ENCODE peak calls at places on chromosomes 4 and X, in five cellular contexts. K is tibial nerve, Y is PC-9, O is body of pancreas, X is A549. L is an unnamed sample. For H3K4me1, the result is how much of the 10 kb centered on the place peaks cover.

GRCh38 chr4:98260047-98260578 is 1.1 kb upstream of the RAP1GDS1 start:
- DNase-seq in X (no peak), Y (peak), K (peak), O (peak), L (peak)

GRCh38 chr4:104487105-104487504 is 7.6 kb downstream of the CXXC4 start:
- DNase-seq in Y (no peak), K (no peak), X (no peak), O (peak), L (no peak)

GRCh38 chr4:177740563-177740962 is 298.3 kb upstream of the AGA start:
- DNase-seq in K (no peak), O (no peak), Y (no peak), X (no peak), L (no peak)

GRCh38 chr4:185232370-185232769 is 23.0 kb downstream of the SNX25 start:
- DNase-seq in X (no peak), Y (no peak), O (no peak), K (no peak), L (no peak)

GRCh38 chr4:53706422-53707032 is 115.2 kb upstream of the LNX1 start:
- DNase-seq in X (peak), K (peak), Y (no peak), O (peak), L (peak)

GRCh38 chrX:45623266-45623665 is 422.6 kb upstream of the DIPK2B start:
- DNase-seq in O (no peak), X (peak), K (no peak), Y (no peak), L (no peak)

GRCh38 chrX:38347136-38347535 is 5.3 kb upstream of the OTC start:
- DNase-seq in O (peak), Y (no peak), K (peak), X (peak), L (no peak)

GRCh38 chrX:27976284-27976683 is 5.0 kb downstream of the DCAF8L1 start:
- DNase-seq in Y (no peak), K (no peak), O (no peak), X (no peak), L (no peak)

GRCh38 chr4:13860126-13860525 is 232.6 kb upstream of the BOD1L1 start:
- DNase-seq in K (no peak), Y (no peak), X (no peak), O (no peak), L (no peak)

GRCh38 chr4:184165291-184165690 is 52.4 kb downstream of the ENPP6 start:
- DNase-seq in K (no peak), O (no peak), Y (peak), X (no peak), L (no peak)

GRCh38 chrX:47234583-47234982 is 1.8 kb downstream of the USP11 start:
- DNase-seq in O (no peak), K (no peak), X (no peak), Y (no peak), L (no peak)

GRCh38 chr4:7817877-7818675 is 121.6 kb downstream of the AFAP1 start:
- DNase-seq in O (peak), Y (no peak), X (no peak), K (no peak), L (no peak)

GRCh38 chr4:94304365-94304971 is 38.2 kb downstream of the HPGDS start:
- DNase-seq in O (peak), K (peak), X (peak), Y (peak), L (peak)

GRCh38 chr4:95183656-95184408 is 364.9 kb downstream of the UNC5C start:
- DNase-seq in O (no peak), X (no peak), Y (no peak), K (no peak), L (no peak)

GRCh38 chr4:2961411-2962098 is 1.7 kb downstream of the NOP14 start:
- DNase-seq in X (no peak), O (no peak), Y (no peak), K (no peak), L (no peak)

GRCh38 chrX:39613508-39613921 is 484.2 kb downstream of the BCOR start:
- DNase-seq in Y (no peak), K (peak), X (no peak), O (peak), L (peak)

GRCh38 chr4:10115657-10116624 is 658 bp downstream of the WDR1 start:
- DNase-seq in O (peak), K (no peak), X (peak), Y (peak), L (peak)

GRCh38 chr4:169208516-169208915 is 62.2 kb downstream of the SH3RF1 start:
- DNase-seq in K (no peak), Y (no peak), X (no peak), O (no peak), L (no peak)

DNA sequence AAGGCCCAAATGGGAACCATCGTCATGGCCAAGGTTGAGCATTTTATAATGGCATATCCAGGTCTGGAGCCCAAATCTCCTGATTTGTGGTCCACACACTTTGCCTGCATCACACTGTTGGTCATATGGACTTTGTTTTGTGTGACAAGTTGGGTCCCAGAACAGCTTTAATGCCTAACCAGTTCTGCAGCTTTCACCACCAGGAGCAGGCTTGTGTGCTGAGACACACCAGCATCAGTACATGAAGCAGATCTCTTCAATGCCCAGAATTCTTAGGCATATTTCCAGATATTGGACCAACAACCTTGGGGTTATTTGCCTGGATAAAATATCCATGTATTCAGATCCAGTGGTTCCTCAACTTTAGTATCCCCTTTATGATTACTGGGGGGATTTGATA is 371.3 kb downstream of the FBXW7 start:
- DNase-seq in K (no peak), O (no peak), Y (no peak), X (no peak), L (no peak)
- H3K4me1 ChIP-seq in K (under half), O (under half), Y (under half), X (under half), L (under half)

GRCh38 chr4:40185830-40186664 is 10.8 kb upstream of the RHOH start:
- DNase-seq in O (no peak), Y (no peak), K (no peak), X (no peak), L (no peak)
- H3K4me3 ChIP-seq in O (no peak), Y (no peak), K (no peak), X (no peak), L (no peak)

DNA sequence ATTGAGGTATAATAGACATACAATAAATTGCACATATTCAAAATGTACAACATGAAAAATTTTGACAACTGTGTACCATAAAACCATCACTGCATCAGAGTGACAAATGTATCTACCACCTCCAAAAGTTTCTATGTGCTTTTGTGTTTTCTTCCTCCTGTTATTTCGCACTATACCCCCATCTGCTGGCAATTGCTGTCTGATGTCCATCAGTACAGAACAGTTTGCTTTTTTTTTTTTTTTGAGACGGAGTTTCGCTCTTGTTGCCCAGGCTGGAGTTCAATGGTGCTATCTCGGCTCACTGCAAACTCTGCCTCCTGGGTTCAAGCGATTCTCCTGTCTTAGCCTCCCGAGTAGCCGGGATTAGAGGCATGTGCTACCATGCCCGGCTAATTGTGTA is 154.3 kb upstream of the GIMD1 start:
- DNase-seq in X (peak), O (no peak), Y (no peak), K (no peak), L (no peak)
- TF ChIP-seq CTCF in X (peak), O (no peak), Y (no peak), K (no peak), L (no peak)

GRCh38 chrX:69088171-69088938 is 76.9 kb downstream of the PJA1 start:
- DNase-seq in O (no peak), K (no peak), Y (no peak), X (no peak), L (no peak)

GRCh38 chrX:69093960-69094935 is 71.0 kb downstream of the PJA1 start:
- DNase-seq in K (peak), O (peak), X (peak), Y (peak), L (peak)

GRCh38 chrX:69085151-69085550 is 80.1 kb downstream of the PJA1 start:
- DNase-seq in X (no peak), Y (no peak), O (no peak), K (no peak), L (no peak)

GRCh38 chrX:69085826-69086225 is 79.4 kb downstream of the PJA1 start:
- DNase-seq in K (no peak), X (no peak), O (no peak), Y (no peak), L (no peak)

DNA sequence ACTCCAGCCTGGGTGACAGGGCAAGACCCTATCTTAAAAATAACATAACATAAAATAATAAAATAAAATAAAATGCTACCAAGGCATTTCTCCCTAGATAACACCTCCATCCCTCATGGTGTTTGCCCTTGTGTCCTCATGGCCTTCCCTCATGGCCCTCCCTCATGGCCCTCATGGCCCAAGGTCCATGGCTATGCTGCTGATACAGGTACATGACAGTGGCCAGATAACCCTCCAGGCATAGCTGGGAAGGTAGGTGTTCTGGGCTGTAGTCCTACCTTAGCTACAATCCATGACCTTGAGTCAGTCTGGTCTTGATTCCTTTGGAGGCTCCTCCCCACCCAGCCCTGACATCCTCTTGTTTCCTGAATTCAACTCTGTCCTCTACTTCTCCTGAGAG is 75.2 kb downstream of the PJA1 start:
- DNase-seq in K (no peak), Y (no peak), O (no peak), X (no peak), L (no peak)
- H3K4me1 ChIP-seq in K (under half), Y (under half), O (under half), X (under half), L (under half)

GRCh38 chrX:111181883-111182400 is 86.0 kb downstream of the PAK3 start:
- DNase-seq in K (no peak), Y (no peak), O (no peak), X (no peak), L (no peak)
- H3K4me3 ChIP-seq in K (no peak), Y (no peak), O (no peak), X (no peak), L (no peak)

GRCh38 chr4:37244583-37245390 is at the start of gene NWD2:
- DNase-seq in X (no peak), Y (no peak), O (no peak), K (no peak), L (no peak)

GRCh38 chr4:37245391-37245954 is 930 bp downstream of the NWD2 start:
- DNase-seq in Y (no peak), X (no peak), K (no peak), O (no peak), L (no peak)

GRCh38 chr4:37241646-37242045 is 2.9 kb upstream of the NWD2 start:
- DNase-seq in Y (no peak), O (no peak), X (no peak), K (no peak), L (no peak)

GRCh38 chr4:37243061-37243460 is 1.5 kb upstream of the NWD2 start:
- DNase-seq in K (no peak), O (no peak), X (no peak), Y (no peak), L (no peak)

DNA sequence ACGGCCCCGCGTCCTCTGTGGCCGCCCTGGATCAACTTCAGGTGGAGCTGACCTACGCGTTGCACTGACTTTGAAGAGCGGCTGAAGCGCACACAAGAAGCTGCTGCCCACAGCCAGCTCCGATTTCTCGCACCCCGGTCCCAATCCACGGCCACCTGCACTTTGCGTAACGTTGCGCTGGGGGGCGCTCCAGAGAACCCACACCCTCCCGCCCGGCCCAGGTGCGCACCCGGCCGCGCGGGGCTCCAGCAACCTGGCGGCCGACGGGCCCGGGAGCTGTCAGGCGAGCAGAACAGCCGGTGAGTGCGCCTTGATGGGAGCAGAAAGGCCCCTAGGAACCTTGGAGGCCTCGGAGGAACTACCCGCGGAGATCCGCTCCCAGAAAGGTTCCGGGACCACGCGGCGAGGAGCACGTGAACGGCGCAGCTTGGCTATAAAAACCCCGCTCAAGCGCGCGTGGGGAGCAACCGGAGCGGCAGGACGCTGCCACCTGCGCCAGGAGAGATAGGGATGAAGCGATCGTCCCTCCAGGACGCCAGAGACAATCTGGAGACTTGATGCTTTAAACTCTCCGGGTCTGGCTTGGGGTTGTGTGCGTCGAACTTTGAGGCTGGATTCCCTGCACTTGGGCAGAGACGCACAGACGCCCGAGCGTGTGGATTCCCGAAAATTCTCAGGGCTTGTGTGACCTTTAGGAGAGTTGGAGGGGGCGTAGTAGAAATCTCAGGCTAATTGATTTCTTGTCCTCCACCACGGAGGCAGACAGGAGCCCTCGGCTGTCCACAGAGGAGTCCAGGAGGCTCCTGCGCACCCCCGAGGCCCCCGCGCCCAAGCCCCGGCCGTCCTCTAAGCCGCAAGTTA is 591 bp upstream of the NWD2 start:
- DNase-seq in X (peak), O (no peak), Y (no peak), K (no peak), L (no peak)
- TF ChIP-seq CTCF in X (no peak), O (no peak), Y (no peak), K (no peak), L (no peak)